ENCODE peak calls at places on chromosomes 12 and 14, in six cellular contexts. H, A, P, Q, W and Z are unnamed samples.
A peak's percentile ranks its signal among the peaks of the same experiment; 100 is the strongest.

GRCh38 chr14:32077081-32078029 is at the start of gene ARHGAP5:
- DNase-seq in Q (peak; percentile 59), H (peak; percentile 37), A (peak; percentile 81), W (peak; percentile 76), P (no peak), Z (peak; percentile 71)

GRCh38 chr12:1812650-1813302 is 7.6 kb upstream of the LRTM2 start:
- DNase-seq in P (peak; percentile 31), H (peak; percentile 72), A (no peak), W (no peak), Q (no peak), Z (peak; percentile 36)

GRCh38 chr12:131775904-131776889 is 52.0 kb upstream of the MMP17 start:
- DNase-seq in A (no peak), P (no peak), W (no peak), H (no peak), Q (peak; percentile 20), Z (no peak)

GRCh38 chr12:120367252-120367923 is 1.6 kb downstream of the MSI1 start:
- DNase-seq in P (peak; percentile 54), H (no peak), W (peak; percentile 70), Q (no peak), A (peak; percentile 85), Z (peak; percentile 31)

GRCh38 chr12:121786441-121786825 is 7.1 kb downstream of the RHOF start:
- DNase-seq in H (peak; percentile 81), A (no peak), Q (no peak), P (no peak), W (no peak), Z (peak; percentile 96)

GRCh38 chr12:46549527-46550265 is 177.1 kb upstream of the SLC38A2 start:
- DNase-seq in H (peak; percentile 96), A (no peak), W (no peak), Q (no peak), P (no peak), Z (peak; percentile 90)

GRCh38 chr14:78154827-78155226 is 15.3 kb upstream of the NRXN3 start:
- DNase-seq in H (no peak), W (no peak), P (peak; percentile 23), A (peak; percentile 61), Q (no peak), Z (no peak)

GRCh38 chr12:3218150-3218845 is 141.1 kb downstream of the TSPAN9 start:
- DNase-seq in Q (peak; percentile 55), P (no peak), W (peak; percentile 87), H (peak; percentile 79), A (no peak), Z (peak; percentile 88)

GRCh38 chr12:89349814-89350213 is 2.5 kb downstream of the DUSP6 start:
- DNase-seq in Q (no peak), H (peak; percentile 71), A (peak; percentile 91), W (peak; percentile 38), P (no peak), Z (peak; percentile 74)

GRCh38 chr14:55813635-55814034 is 233.6 kb downstream of the KTN1 start:
- DNase-seq in A (no peak), Q (no peak), H (no peak), P (no peak), W (no peak), Z (no peak)

GRCh38 chr14:33110737-33111443 is 172.2 kb downstream of the NPAS3 start:
- DNase-seq in P (no peak), H (no peak), Q (no peak), W (no peak), A (peak; percentile 10), Z (no peak)

GRCh38 chr12:87953257-87953860 is 75.8 kb downstream of the C12orf50 start:
- DNase-seq in H (peak; percentile 76), A (peak; percentile 71), W (peak; percentile 57), Q (peak; percentile 5), P (no peak), Z (peak; percentile 56)

GRCh38 chr12:68806488-68807237 is 1.3 kb upstream of the MDM2 start:
- DNase-seq in W (no peak), Q (peak; percentile 30), A (no peak), H (no peak), P (no peak), Z (peak; percentile 41)

GRCh38 chr12:68809190-68810026 is 1.4 kb downstream of the MDM2 start:
- DNase-seq in A (no peak), P (no peak), H (peak; percentile 47), Q (peak; percentile 29), W (no peak), Z (peak; percentile 35)

GRCh38 chr12:68807576-68808387 is at the start of gene MDM2:
- DNase-seq in P (peak; percentile 95), W (peak; percentile 99), H (peak; percentile 89), Q (peak; percentile 98), A (peak; percentile 95), Z (peak; percentile 95)

GRCh38 chr12:68805592-68806120 is 2.3 kb upstream of the MDM2 start:
- DNase-seq in Q (no peak), A (no peak), H (no peak), P (no peak), W (no peak), Z (peak; percentile 63)

DNA sequence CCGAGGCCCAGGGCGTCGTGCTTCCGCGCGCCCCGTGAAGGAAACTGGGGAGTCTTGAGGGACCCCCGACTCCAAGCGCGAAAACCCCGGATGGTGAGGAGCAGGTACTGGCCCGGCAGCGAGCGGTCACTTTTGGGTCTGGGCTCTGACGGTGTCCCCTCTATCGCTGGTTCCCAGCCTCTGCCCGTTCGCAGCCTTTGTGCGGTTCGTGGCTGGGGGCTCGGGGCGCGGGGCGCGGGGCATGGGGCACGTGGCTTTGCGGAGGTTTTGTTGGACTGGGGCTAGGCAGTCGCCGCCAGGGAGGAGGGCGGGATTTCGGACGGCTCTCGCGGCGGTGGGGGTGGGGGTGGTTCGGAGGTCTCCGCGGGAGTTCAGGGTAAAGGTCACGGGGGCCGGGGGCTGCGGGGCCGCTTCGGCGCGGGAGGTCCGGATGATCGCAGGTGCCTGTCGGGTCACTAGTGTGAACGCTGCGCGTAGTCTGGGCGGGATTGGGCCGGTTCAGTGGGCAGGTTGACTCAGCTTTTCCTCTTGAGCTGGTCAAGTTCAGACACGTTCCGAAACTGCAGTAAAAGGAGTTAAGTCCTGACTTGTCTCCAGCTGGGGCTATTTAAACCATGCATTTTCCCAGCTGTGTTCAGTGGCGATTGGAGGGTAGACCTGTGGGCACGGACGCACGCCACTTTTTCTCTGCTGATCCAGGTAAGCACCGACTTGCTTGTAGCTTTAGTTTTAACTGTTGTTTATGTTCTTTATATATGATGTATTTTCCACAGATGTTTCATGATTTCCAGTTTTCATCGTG is 612 bp downstream of the MDM2 start:
- DNase-seq in W (peak; percentile 81), A (peak; percentile 85), H (peak; percentile 92), P (peak; percentile 65), Q (peak; percentile 82), Z (peak; percentile 99)
- H3K79me2 ChIP-seq in W (peaks cover 56% of the 10 kb centered on the region), A (peaks cover 49% of the 10 kb centered on the region), H (peaks cover 50% of the 10 kb centered on the region), P (peaks cover 57% of the 10 kb centered on the region), Q (peaks cover 56% of the 10 kb centered on the region), Z (peaks cover 51% of the 10 kb centered on the region)

GRCh38 chr12:71648537-71648936 is 15.1 kb downstream of the ZFC3H1 start:
- DNase-seq in P (no peak), A (no peak), Q (no peak), H (no peak), W (no peak), Z (no peak)
- H3K79me2 ChIP-seq in P (peaks cover 55% of the 10 kb centered on the region), A (peaks cover 60% of the 10 kb centered on the region), Q (peaks cover 71% of the 10 kb centered on the region), H (peaks cover 53% of the 10 kb centered on the region), W (peaks cover 93% of the 10 kb centered on the region), Z (peaks cover 100% of the 10 kb centered on the region)

DNA sequence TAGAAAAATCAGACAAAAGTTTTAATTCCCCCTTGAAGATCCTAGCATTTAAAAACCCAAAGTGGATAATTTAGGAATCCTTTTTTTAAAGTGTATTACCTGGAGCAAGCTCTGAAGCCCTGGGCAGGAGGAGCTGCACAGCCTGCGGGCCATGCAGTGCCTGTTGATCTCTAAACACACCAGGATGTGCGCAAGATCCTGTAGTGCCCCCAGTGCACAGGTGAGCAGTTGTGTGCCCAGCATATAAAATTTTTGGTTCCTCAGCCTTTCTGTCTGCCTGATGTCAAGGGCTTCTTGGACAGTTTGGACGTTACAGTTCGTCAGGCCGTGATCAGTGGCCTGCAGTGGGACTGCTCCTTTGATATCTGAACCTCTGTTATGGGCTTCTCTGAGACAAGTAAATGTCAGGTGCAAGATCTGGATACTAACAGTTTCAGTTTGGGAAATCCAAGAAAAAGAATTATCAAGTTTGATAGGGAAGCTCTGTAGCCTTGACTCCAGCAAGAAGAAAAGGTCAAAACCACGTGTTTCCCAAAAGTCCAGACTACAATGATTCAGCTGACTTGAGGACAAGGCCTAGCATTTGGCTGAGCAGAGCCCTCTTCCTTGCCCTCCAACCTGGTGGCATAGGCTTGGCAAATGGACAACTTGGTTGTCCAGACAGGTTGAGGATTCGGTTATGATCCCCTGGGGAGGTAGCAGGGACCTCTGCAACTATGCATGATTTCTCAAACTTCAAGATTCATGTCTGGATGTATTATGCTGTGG is 1.0 kb downstream of the ATXN7L3B start:
- DNase-seq in Q (peak; percentile 76), P (peak; percentile 9), A (no peak), W (peak; percentile 11), H (peak; percentile 14), Z (peak; percentile 40)
- H3K79me2 ChIP-seq in Q (peaks cover 60% of the 10 kb centered on the region), P (peaks cover 51% of the 10 kb centered on the region), A (peaks cover 56% of the 10 kb centered on the region), W (peaks cover 60% of the 10 kb centered on the region), H (peaks cover 48% of the 10 kb centered on the region), Z (peaks cover 59% of the 10 kb centered on the region)

DNA sequence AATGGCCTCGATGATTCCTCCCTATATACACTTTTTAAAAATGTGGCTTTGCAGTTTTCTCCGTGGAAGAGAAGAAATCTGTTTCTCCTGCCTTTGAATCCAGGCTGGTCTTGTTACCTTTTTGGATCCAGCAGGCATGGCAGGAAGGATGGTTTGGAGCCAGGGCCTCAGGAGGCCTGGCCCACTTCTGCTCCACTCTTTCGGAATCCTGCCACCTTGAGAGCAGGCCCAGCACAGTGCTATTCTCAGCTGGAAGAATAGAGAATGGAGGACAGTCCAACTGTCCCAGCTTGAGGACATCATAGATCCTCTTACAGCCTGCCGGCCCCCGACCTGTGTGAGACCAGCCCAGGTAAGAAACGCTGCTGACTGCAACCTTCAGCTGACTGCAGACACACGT is 421.5 kb downstream of the FUT8 start:
- DNase-seq in P (no peak), A (no peak), Q (no peak), H (no peak), W (no peak), Z (no peak)
- H3K79me2 ChIP-seq in P (no peaks in the 10 kb centered on the region), A (no peaks in the 10 kb centered on the region), Q (no peaks in the 10 kb centered on the region), H (no peaks in the 10 kb centered on the region), W (no peaks in the 10 kb centered on the region), Z (no peaks in the 10 kb centered on the region)

GRCh38 chr12:116199160-116199559 is 78.3 kb downstream of the MED13L start:
- DNase-seq in H (peak; percentile 52), A (no peak), P (no peak), Q (no peak), W (no peak), Z (no peak)

GRCh38 chr12:116202433-116202832 is 75.1 kb downstream of the MED13L start:
- DNase-seq in P (no peak), Q (no peak), H (peak; percentile 18), W (no peak), A (peak; percentile 34), Z (peak; percentile 44)

GRCh38 chr12:116201908-116202307 is 75.6 kb downstream of the MED13L start:
- DNase-seq in W (no peak), A (no peak), P (no peak), Q (no peak), H (peak; percentile 19), Z (peak; percentile 53)

GRCh38 chr12:116201359-116201758 is 76.1 kb downstream of the MED13L start:
- DNase-seq in P (no peak), Q (no peak), H (no peak), W (no peak), A (no peak), Z (no peak)

DNA sequence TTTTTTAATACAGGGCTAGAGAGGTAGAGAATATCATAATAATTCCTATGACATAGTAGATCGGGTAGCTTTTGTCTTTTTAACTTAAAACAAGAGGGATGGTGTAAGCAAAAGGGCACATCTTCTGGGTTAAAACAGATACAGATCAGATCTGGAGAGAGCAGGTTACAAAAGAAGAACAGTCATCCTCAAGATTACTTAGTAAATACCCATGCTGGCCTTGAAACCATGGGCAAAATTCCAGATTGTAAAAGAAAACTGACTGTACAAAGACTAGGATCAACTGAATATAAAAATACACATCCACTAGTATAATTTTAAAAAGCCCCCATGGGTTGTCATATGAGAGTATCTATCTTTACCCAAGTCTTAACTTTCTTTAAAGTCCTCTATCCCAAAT is 76.7 kb downstream of the MED13L start:
- DNase-seq in H (peak; percentile 30), P (no peak), A (no peak), W (no peak), Q (no peak), Z (peak; percentile 82)
- H3K79me2 ChIP-seq in H (peaks cover 67% of the 10 kb centered on the region), P (peaks cover 91% of the 10 kb centered on the region), A (peaks cover 88% of the 10 kb centered on the region), W (peaks cover 100% of the 10 kb centered on the region), Q (no peaks in the 10 kb centered on the region), Z (peaks cover 100% of the 10 kb centered on the region)